ENCODE peak calls at places on chromosomes 11 and 22, in eight cellular contexts. C is upper lobe of right lung; K is AG10803; E is WERI-Rb-1; R is neural progenitor cell; N is CD8-positive, alpha-beta T cell; Q is PC-3; J is colonic mucosa. P is an unnamed sample.

GRCh38 chr11:35539256-35539655 is 13.8 kb upstream of the PAMR1 start:
- DNase-seq in C (no peak), K (peak; percentile 56), E (no peak), R (no peak), N (no peak), Q (no peak), J (no peak), P (no peak)

GRCh38 chr11:57072640-57073039 is 83.9 kb downstream of the OR5AK2 start:
- DNase-seq in C (no peak), K (peak; percentile 99), E (no peak), R (no peak), N (no peak), Q (peak; percentile 97), J (no peak), P (peak; percentile 96)

GRCh38 chr11:103465555-103466140 is 356.4 kb downstream of the DYNC2H1 start:
- DNase-seq in C (no peak), K (peak; percentile 16), E (no peak), R (no peak), N (no peak), Q (no peak), J (no peak), P (no peak)

GRCh38 chr11:124415356-124415923 is 9.2 kb downstream of the OR8B4 start:
- DNase-seq in C (no peak), K (peak; percentile 65), E (no peak), R (peak; percentile 72), N (no peak), Q (peak; percentile 69), J (no peak), P (peak; percentile 9)

GRCh38 chr11:77191823-77192495 is 63.9 kb downstream of the MYO7A start:
- DNase-seq in C (peak; percentile 86), K (peak; percentile 9), E (peak; percentile 72), R (peak; percentile 89), N (peak; percentile 35), Q (peak; percentile 99), J (peak; percentile 91), P (peak; percentile 80)

GRCh38 chr11:34028407-34028804 is 23.1 kb upstream of the CAPRIN1 start:
- DNase-seq in C (no peak), K (peak; percentile 72), E (no peak), R (no peak), N (no peak), Q (no peak), J (peak; percentile 28), P (no peak)

GRCh38 chr11:82718307-82718706 is 15.4 kb downstream of the FAM181B start:
- DNase-seq in C (no peak), K (peak; percentile 50), E (no peak), R (peak; percentile 80), N (no peak), Q (peak; percentile 76), J (no peak), P (no peak)

GRCh38 chr22:25360411-25360810 is 141.0 kb downstream of the CRYBB2 start:
- DNase-seq in C (peak; percentile 23), K (no peak), E (no peak), R (no peak), N (no peak), Q (no peak), J (no peak), P (no peak)

GRCh38 chr22:32828150-32828549 is 26.6 kb downstream of the TIMP3 start:
- DNase-seq in C (no peak), K (no peak), E (no peak), R (no peak), N (no peak), Q (no peak), J (no peak), P (no peak)
- TF ChIP-seq CTCF in C (peak; percentile 23), K (peak; percentile 41), E (peak; percentile 28), R (no peak), N (no peak), Q (peak; percentile 21), J (no peak), P (peak; percentile 50)

DNA sequence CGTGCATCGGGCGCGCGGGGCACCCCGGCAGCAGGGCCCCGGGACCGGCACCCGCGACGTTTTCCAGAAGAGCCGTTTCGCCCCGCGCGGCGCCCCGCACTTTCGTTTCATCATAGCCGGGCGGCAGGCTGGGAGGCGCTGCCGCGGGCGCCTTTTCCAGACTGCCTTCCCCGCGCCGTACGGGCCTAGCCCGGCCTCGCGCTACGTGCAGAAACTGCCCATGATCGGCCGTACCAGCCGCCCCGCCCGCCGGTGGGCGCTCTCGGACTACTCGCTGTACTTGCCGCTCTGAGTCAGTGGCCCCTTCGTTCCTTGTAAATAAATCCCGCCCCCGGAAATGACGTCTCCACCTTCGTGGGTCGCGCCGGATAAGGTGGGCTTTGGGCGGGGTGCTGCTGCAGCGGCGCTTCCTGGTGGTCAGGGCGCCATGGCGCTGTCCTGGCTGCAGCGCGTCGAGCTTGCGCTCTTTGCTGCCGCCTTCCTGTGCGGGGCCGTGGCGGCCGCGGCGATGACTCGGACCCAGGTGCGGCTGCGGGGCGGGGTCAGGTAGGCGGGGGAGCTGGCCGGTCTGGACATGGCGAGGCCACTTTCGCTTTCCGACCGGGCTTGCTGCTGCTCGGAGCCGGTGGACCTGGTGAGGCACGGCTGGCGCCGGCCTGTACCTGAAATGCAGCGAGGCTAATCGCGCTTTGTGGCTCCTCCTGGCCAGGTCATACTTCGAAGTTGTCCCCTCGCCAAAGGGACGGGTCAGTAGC is at the start of gene TMEM179B:
- DNase-seq in C (peak; percentile 98), K (peak; percentile 96), E (peak; percentile 97), R (peak; percentile 99), N (peak; percentile 100), Q (peak; percentile 100), J (peak; percentile 100), P (peak; percentile 89)
- TF ChIP-seq CTCF in C (peak; percentile 48), K (peak; percentile 59), E (peak; percentile 65), R (peak; percentile 44), N (peak; percentile 34), Q (peak; percentile 39), J (no peak), P (peak; percentile 89)

DNA sequence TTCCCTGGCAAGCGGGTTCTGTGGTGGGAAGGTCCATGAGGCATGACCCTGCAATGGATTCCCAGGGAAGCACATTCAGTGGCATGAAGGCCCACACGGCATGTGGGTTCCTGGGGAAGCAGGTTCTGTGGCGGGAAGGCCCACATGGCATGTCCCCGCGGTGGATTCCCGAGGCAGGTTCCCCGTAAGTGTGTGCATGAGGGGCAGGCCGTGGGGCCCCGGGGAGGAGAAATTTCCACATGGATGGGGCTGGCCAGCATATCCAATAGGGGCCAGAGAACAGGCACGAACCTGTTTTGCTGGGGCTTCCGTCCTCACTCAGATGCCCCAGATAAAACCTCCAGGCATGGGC is 83.7 kb downstream of the PHF21B start:
- DNase-seq in C (peak; percentile 40), K (no peak), E (no peak), R (no peak), N (no peak), Q (no peak), J (no peak), P (no peak)
- TF ChIP-seq CTCF in C (no peak), K (no peak), E (no peak), R (no peak), N (no peak), Q (no peak), J (no peak), P (no peak)

GRCh38 chr22:20884454-20884853 is 25.6 kb downstream of the SNAP29 start:
- DNase-seq in C (no peak), K (no peak), E (no peak), R (no peak), N (no peak), Q (no peak), J (no peak), P (no peak)

GRCh38 chr22:20882855-20883254 is 24.0 kb downstream of the SNAP29 start:
- DNase-seq in C (no peak), K (no peak), E (no peak), R (no peak), N (no peak), Q (no peak), J (no peak), P (no peak)

GRCh38 chr22:20885017-20885556 is 26.3 kb downstream of the SNAP29 start:
- DNase-seq in C (no peak), K (no peak), E (no peak), R (no peak), N (no peak), Q (no peak), J (no peak), P (no peak)

GRCh38 chr22:20887375-20887774 is 28.6 kb downstream of the SNAP29 start:
- DNase-seq in C (no peak), K (no peak), E (no peak), R (no peak), N (no peak), Q (peak; percentile 58), J (no peak), P (peak; percentile 58)

DNA sequence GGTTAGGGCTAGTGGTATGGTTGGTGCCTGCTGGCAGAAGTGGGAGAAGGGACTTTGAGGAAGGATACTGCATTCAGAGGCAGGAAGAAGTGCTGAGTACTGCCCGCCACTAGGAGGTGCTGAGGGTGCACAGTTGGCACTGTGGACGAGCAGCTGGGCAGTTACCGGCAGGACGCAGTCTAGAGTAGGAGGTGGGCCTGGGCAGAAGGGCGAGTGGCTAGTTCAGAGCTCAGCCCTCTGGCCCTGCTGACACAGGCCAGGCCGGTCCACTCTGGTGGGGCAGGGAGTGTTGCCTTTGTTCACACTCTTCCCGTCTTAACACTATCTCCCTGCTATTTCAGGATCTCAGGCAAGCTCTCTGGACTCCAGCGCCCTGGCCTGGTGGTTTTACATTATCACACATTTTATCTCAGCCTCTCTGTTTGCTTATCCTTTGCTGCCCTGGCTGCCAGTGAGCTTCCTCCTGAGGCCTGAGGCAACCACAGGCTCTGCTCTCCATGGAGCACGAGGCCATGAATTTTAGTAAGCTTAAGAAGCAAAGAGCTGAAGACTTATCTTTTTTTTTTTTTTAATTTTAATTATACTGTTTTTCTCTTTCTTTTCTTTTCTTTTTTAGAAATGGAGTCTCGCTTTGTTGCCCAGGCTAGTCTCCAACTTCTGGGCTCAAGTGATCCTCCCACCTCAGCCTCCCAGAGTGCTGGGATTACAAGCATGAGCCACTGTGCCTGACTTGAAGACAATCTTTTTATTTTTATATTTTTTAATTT is 26.9 kb downstream of the SNAP29 start:
- DNase-seq in C (peak; percentile 92), K (peak; percentile 75), E (peak; percentile 89), R (peak; percentile 89), N (peak; percentile 38), Q (peak; percentile 78), J (peak; percentile 92), P (peak; percentile 44)
- TF ChIP-seq CTCF in C (peak; percentile 86), K (peak; percentile 97), E (peak; percentile 98), R (peak; percentile 85), N (peak; percentile 43), Q (peak; percentile 91), J (peak; percentile 84), P (peak; percentile 98)